ENCODE peak calls at places on chromosomes 13 and 19, in eight cellular contexts. One of them, this sample, is unnamed.

GRCh38 chr13:95367309-95367843 is 66.1 kb upstream of the ABCC4 start:
- DNase-seq in stomach: no peak
- DNase-seq in Panc1: no peak
- DNase-seq in IMR-90: no peak
- DNase-seq in left ventricle myocardium inferior: no peak
- DNase-seq in MM.1S: no peak
- DNase-seq in Peyer's patch: no peak
- DNase-seq in OCI-LY7: peak; percentile 1
- DNase-seq in this sample: no peak

GRCh38 chr19:10000171-10000826 is 10.0 kb downstream of the COL5A3 start:
- DNase-seq in stomach: peak; percentile 70
- DNase-seq in Panc1: peak; percentile 36
- DNase-seq in IMR-90: peak; percentile 70
- DNase-seq in left ventricle myocardium inferior: peak; percentile 61
- DNase-seq in MM.1S: peak; percentile 55
- DNase-seq in Peyer's patch: peak; percentile 83
- DNase-seq in OCI-LY7: peak; percentile 66
- DNase-seq in this sample: peak; percentile 54

GRCh38 chr13:50644081-50644871 is 199.2 kb downstream of the DLEU7 start:
- DNase-seq in stomach: no peak
- DNase-seq in Panc1: no peak
- DNase-seq in IMR-90: no peak
- DNase-seq in left ventricle myocardium inferior: no peak
- DNase-seq in MM.1S: no peak
- DNase-seq in Peyer's patch: no peak
- DNase-seq in OCI-LY7: peak; percentile 19
- DNase-seq in this sample: no peak

GRCh38 chr19:5587071-5587455 is 19.3 kb upstream of the TINCR start:
- DNase-seq in stomach: no peak
- DNase-seq in Panc1: no peak
- DNase-seq in IMR-90: no peak
- DNase-seq in left ventricle myocardium inferior: no peak
- DNase-seq in MM.1S: no peak
- DNase-seq in Peyer's patch: no peak
- DNase-seq in OCI-LY7: no peak
- DNase-seq in this sample: no peak

GRCh38 chr13:47474845-47475244 is 526.2 kb downstream of the SUCLA2 start:
- DNase-seq in stomach: no peak
- DNase-seq in Panc1: no peak
- DNase-seq in IMR-90: no peak
- DNase-seq in left ventricle myocardium inferior: no peak
- DNase-seq in MM.1S: no peak
- DNase-seq in Peyer's patch: no peak
- DNase-seq in OCI-LY7: no peak
- DNase-seq in this sample: no peak

GRCh38 chr19:14167013-14167593 is 30.7 kb upstream of the ASF1B start:
- DNase-seq in stomach: no peak
- DNase-seq in Panc1: no peak
- DNase-seq in IMR-90: no peak
- DNase-seq in left ventricle myocardium inferior: no peak
- DNase-seq in MM.1S: no peak
- DNase-seq in Peyer's patch: no peak
- DNase-seq in OCI-LY7: no peak
- DNase-seq in this sample: no peak

GRCh38 chr19:23415561-23416191 is 20.4 kb upstream of the ZNF91 start:
- DNase-seq in stomach: no peak
- DNase-seq in Panc1: no peak
- DNase-seq in IMR-90: no peak
- DNase-seq in left ventricle myocardium inferior: peak; percentile 46
- DNase-seq in MM.1S: no peak
- DNase-seq in Peyer's patch: peak; percentile 82
- DNase-seq in OCI-LY7: no peak
- DNase-seq in this sample: no peak

GRCh38 chr13:91193358-91193757 is 154.1 kb upstream of the MIR17HG start:
- DNase-seq in stomach: no peak
- DNase-seq in Panc1: no peak
- DNase-seq in IMR-90: no peak
- DNase-seq in left ventricle myocardium inferior: no peak
- DNase-seq in MM.1S: no peak
- DNase-seq in Peyer's patch: no peak
- DNase-seq in OCI-LY7: no peak
- DNase-seq in this sample: no peak

GRCh38 chr19:46984077-46985010 is 35.3 kb upstream of the NPAS1 start:
- DNase-seq in stomach: no peak
- DNase-seq in Panc1: no peak
- DNase-seq in IMR-90: peak; percentile 50
- DNase-seq in left ventricle myocardium inferior: peak; percentile 61
- DNase-seq in MM.1S: no peak
- DNase-seq in Peyer's patch: no peak
- DNase-seq in OCI-LY7: no peak
- DNase-seq in this sample: no peak

GRCh38 chr19:39411832-39412099 is 703 bp upstream of the PLEKHG2 start:
- DNase-seq in stomach: peak; percentile 97
- DNase-seq in Panc1: no peak
- DNase-seq in IMR-90: peak; percentile 92
- DNase-seq in left ventricle myocardium inferior: peak; percentile 93
- DNase-seq in MM.1S: peak; percentile 91
- DNase-seq in Peyer's patch: peak; percentile 98
- DNase-seq in OCI-LY7: peak; percentile 95
- DNase-seq in this sample: peak; percentile 86

DNA sequence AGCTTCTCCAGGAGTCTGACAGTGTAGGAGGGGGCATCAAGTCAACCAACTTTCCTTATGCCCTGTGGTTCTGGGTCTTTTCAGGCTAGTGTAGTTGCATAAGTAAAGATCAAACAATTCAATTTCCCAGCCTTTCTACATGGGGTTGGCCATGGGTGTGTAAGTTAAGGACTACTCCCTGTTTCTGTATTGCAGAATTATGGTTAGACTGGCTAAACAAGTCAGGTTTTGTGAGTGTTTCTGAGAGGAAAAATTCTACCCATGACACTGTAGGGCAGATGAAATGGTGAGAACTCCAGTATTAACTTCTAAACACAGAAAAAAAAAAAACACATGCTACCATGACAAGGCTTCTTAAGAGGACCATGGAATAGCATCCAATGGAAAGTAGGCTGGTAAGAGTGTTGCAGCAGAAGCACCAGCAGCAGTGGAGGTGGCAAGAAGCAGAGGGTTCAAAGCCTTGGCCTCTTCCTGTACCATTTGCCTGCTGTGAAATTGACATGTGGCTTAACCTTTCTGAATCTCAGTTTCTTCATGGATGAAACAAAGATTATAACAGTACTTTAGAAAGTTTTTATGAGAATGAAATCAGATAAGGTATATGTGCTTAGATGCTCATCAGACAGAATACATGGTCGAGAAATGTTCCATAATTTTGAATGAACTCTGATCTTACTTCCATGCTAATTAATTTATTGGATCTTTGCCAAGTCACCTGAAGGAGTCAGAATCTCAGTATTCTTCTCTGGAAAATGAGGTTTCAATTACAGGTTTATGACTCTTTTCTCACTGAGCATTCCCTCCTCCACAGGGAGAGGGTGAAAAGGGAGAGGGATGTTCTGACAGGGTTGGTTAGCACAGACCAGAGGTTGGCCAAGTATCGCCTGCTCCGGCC is 11.4 kb upstream of the SCEL start:
- DNase-seq in stomach: no peak
- DNase-seq in Panc1: no peak
- DNase-seq in IMR-90: no peak
- DNase-seq in left ventricle myocardium inferior: no peak
- DNase-seq in MM.1S: no peak
- DNase-seq in Peyer's patch: no peak
- DNase-seq in OCI-LY7: no peak
- DNase-seq in this sample: no peak
- H3K27ac ChIP-seq in stomach: no peak overlapping the region
- H3K27ac ChIP-seq in Panc1: no peak overlapping the region
- H3K27ac ChIP-seq in IMR-90: no peak overlapping the region
- H3K27ac ChIP-seq in left ventricle myocardium inferior: no peak overlapping the region
- H3K27ac ChIP-seq in MM.1S: no peak overlapping the region
- H3K27ac ChIP-seq in Peyer's patch: no peak overlapping the region
- H3K27ac ChIP-seq in OCI-LY7: no peak overlapping the region
- H3K27ac ChIP-seq in this sample: no peak overlapping the region

GRCh38 chr13:98052412-98052811 is 90.5 kb upstream of the FARP1 start:
- DNase-seq in stomach: no peak
- DNase-seq in Panc1: no peak
- DNase-seq in IMR-90: no peak
- DNase-seq in left ventricle myocardium inferior: no peak
- DNase-seq in MM.1S: no peak
- DNase-seq in Peyer's patch: no peak
- DNase-seq in OCI-LY7: no peak
- DNase-seq in this sample: no peak
- TF ChIP-seq CTCF in stomach: no peak
- TF ChIP-seq CTCF in Panc1: no peak
- TF ChIP-seq CTCF in IMR-90: no peak
- TF ChIP-seq CTCF in left ventricle myocardium inferior: no peak
- TF ChIP-seq CTCF in MM.1S: no peak
- TF ChIP-seq CTCF in Peyer's patch: no peak
- TF ChIP-seq CTCF in OCI-LY7: no peak
- TF ChIP-seq CTCF in this sample: no peak

DNA sequence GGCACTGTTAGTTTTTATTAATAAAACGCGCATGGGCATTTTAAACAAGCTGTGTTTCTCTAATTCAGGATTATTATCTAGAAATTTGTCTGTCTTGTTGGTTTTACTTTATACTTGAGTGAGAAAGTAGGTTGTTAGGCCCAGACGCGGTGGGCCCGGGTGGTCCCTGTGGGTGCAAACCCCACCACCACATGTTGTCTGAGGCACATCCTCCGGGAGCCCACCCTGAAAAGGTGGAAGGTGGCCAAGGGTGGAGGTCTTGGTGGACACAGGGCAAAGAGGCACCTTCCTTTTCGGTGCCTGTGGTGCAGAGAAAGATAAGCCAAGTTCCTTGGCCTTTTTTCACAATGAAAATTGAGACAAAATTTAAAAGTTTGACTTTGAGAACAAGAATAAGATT is 16.6 kb downstream of the ATP4B start:
- DNase-seq in stomach: peak; percentile 22
- DNase-seq in Panc1: no peak
- DNase-seq in IMR-90: no peak
- DNase-seq in left ventricle myocardium inferior: peak; percentile 4
- DNase-seq in MM.1S: no peak
- DNase-seq in Peyer's patch: peak; percentile 33
- DNase-seq in OCI-LY7: no peak
- DNase-seq in this sample: no peak
- H3K9me3 ChIP-seq in stomach: no peaks in the 10 kb centered on the region
- H3K9me3 ChIP-seq in Panc1: no peaks in the 10 kb centered on the region
- H3K9me3 ChIP-seq in IMR-90: no peaks in the 10 kb centered on the region
- H3K9me3 ChIP-seq in left ventricle myocardium inferior: no peaks in the 10 kb centered on the region
- H3K9me3 ChIP-seq in MM.1S: no peaks in the 10 kb centered on the region
- H3K9me3 ChIP-seq in Peyer's patch: no peaks in the 10 kb centered on the region
- H3K9me3 ChIP-seq in OCI-LY7: no peaks in the 10 kb centered on the region
- H3K9me3 ChIP-seq in this sample: no peaks in the 10 kb centered on the region

GRCh38 chr13:48532473-48533206 is at the start of gene RCBTB2:
- DNase-seq in stomach: peak; percentile 99
- DNase-seq in Panc1: peak; percentile 51
- DNase-seq in IMR-90: peak; percentile 96
- DNase-seq in left ventricle myocardium inferior: peak; percentile 99
- DNase-seq in MM.1S: peak; percentile 94
- DNase-seq in Peyer's patch: peak; percentile 99
- DNase-seq in OCI-LY7: peak; percentile 99
- DNase-seq in this sample: peak; percentile 99
- H3K27ac ChIP-seq in stomach: peak within 1 kb of the TSS; percentile 98
- H3K27ac ChIP-seq in Panc1: peak within 1 kb of the TSS; percentile 92
- H3K27ac ChIP-seq in IMR-90: peak within 1 kb of the TSS; percentile 96
- H3K27ac ChIP-seq in left ventricle myocardium inferior: peak within 1 kb of the TSS; percentile 98
- H3K27ac ChIP-seq in MM.1S: peak within 1 kb of the TSS; percentile 42
- H3K27ac ChIP-seq in Peyer's patch: peak within 1 kb of the TSS; percentile 94
- H3K27ac ChIP-seq in OCI-LY7: peak within 1 kb of the TSS; percentile 80
- H3K27ac ChIP-seq in this sample: peak within 1 kb of the TSS; percentile 93

DNA sequence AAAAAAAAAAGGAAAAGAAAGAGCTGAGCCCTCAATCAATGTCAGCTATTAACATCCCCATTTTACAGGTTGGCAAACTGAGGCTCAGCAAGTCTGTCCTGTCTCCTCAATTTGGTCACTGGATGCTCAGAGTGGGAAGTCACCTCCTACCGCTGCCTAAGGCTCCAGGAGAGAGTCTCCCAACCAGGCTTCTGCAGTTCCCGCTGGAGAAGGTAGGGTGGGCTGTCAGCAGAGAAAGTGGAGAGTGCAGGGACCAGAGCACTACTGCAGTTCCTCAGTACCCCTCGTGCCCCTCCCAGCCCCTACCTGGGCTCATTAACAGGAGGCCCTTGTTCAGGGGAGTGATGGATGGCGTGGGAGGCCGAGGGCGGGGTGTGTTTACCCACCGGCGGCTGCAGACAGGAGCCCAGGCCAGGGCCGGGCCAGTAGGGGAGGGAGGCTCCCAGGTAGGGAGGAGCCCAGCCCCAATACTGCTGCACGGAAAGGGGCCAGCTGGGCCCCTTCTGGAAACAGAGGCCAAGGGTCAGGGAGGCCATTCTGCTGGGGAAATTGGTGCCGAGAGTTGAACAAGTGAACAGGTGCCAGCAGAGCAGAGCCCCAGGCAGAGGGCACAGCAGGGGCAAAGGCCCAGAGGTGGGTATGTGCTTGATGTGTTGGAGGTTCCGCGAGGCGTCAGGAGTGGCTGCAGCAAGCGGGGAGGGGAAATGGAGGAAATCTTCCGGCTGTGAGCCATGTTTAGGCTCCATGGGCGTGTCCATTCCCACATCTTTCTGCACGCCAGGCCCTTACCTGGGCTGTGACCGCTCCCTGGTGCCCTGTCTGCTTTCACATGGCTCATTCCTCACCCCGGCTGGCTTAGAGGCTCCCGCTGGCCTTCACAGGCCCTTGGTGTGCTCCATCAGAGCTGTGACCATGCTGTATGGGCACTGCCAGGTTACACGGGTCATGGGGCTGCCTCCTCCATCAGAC is 7.6 kb upstream of the COMP start:
- DNase-seq in stomach: peak; percentile 45
- DNase-seq in Panc1: no peak
- DNase-seq in IMR-90: no peak
- DNase-seq in left ventricle myocardium inferior: no peak
- DNase-seq in MM.1S: no peak
- DNase-seq in Peyer's patch: no peak
- DNase-seq in OCI-LY7: no peak
- DNase-seq in this sample: no peak
- TF ChIP-seq CTCF in stomach: no peak
- TF ChIP-seq CTCF in Panc1: no peak
- TF ChIP-seq CTCF in IMR-90: no peak
- TF ChIP-seq CTCF in left ventricle myocardium inferior: no peak
- TF ChIP-seq CTCF in MM.1S: no peak
- TF ChIP-seq CTCF in Peyer's patch: no peak
- TF ChIP-seq CTCF in OCI-LY7: no peak
- TF ChIP-seq CTCF in this sample: no peak

This sample was measured in CD4-positive, alpha-beta T cell.